ENCODE peak calls at places on chromosomes 4 and X, in six cellular contexts. D is mammary epithelial cell, X is A549, I is psoas muscle, T is fibroblast of lung, A is RWPE1. C is an unnamed sample.

GRCh38 chrX:115147220-115147619 is 42.0 kb upstream of the RBMXL3 start:
- DNase-seq in D (peak; percentile 4), X (peak; percentile 16), I (no peak), T (peak; percentile 8), A (peak; percentile 4), C (no peak)

GRCh38 chr4:74189331-74190043 is 31.6 kb downstream of the MTHFD2L start:
- DNase-seq in D (peak; percentile 44), X (peak; percentile 69), I (no peak), T (peak; percentile 58), A (peak; percentile 46), C (no peak)

GRCh38 chr4:163415668-163416067 is 57.9 kb downstream of the TKTL2 start:
- DNase-seq in D (no peak), X (no peak), I (no peak), T (no peak), A (no peak), C (no peak)

GRCh38 chrX:96843566-96843965 is 40.1 kb upstream of the RPA4 start:
- DNase-seq in D (no peak), X (no peak), I (no peak), T (peak; percentile 7), A (no peak), C (no peak)

GRCh38 chr4:15253346-15253745 is 174.5 kb upstream of the C1QTNF7 start:
- DNase-seq in D (no peak), X (no peak), I (no peak), T (no peak), A (no peak), C (no peak)

GRCh38 chrX:15719324-15719968 is 18.6 kb upstream of the CA5B start:
- DNase-seq in D (no peak), X (no peak), I (no peak), T (no peak), A (no peak), C (no peak)

GRCh38 chrX:79117078-79117477 is 27.4 kb upstream of the GPR174 start:
- DNase-seq in D (no peak), X (no peak), I (no peak), T (no peak), A (no peak), C (no peak)

GRCh38 chr4:121698119-121698732 is 1.4 kb upstream of the ANXA5 start:
- DNase-seq in D (no peak), X (no peak), I (peak; percentile 33), T (no peak), A (no peak), C (no peak)

GRCh38 chr4:183158062-183158461 is 59.0 kb downstream of the WWC2 start:
- DNase-seq in D (no peak), X (no peak), I (no peak), T (peak; percentile 75), A (no peak), C (no peak)

GRCh38 chr4:114077610-114078009 is 98.2 kb upstream of the ARSJ start:
- DNase-seq in D (peak; percentile 73), X (no peak), I (no peak), T (peak; percentile 98), A (peak; percentile 59), C (no peak)

GRCh38 chr4:112284166-112284565 is 1.5 kb downstream of the TIFA start:
- DNase-seq in D (peak; percentile 34), X (no peak), I (no peak), T (peak; percentile 3), A (no peak), C (no peak)

GRCh38 chr4:167219090-167219489 is 15.2 kb downstream of the SPOCK3 start:
- DNase-seq in D (no peak), X (no peak), I (no peak), T (no peak), A (no peak), C (no peak)

GRCh38 chr4:30721353-30722091 is 1.4 kb downstream of the PCDH7 start:
- DNase-seq in D (peak; percentile 69), X (peak; percentile 12), I (peak; percentile 35), T (peak; percentile 65), A (peak; percentile 22), C (no peak)

GRCh38 chrX:48711929-48712505 is 15.5 kb downstream of the SUV39H1 start:
- DNase-seq in D (no peak), X (no peak), I (no peak), T (no peak), A (no peak), C (no peak)

GRCh38 chr4:10115657-10116624 is 658 bp downstream of the WDR1 start:
- DNase-seq in D (peak; percentile 74), X (peak; percentile 52), I (peak; percentile 43), T (peak; percentile 52), A (peak; percentile 73), C (no peak)

GRCh38 chrX:130555341-130555740 is 153.6 kb downstream of the RBMX2 start:
- DNase-seq in D (no peak), X (no peak), I (no peak), T (no peak), A (no peak), C (no peak)

GRCh38 chrX:46979340-46979739 is 67.1 kb downstream of the JADE3 start:
- DNase-seq in D (peak; percentile 26), X (peak; percentile 20), I (no peak), T (peak; percentile 69), A (peak; percentile 44), C (no peak)

GRCh38 chrX:67544281-67544680 is 460 bp downstream of the AR start:
- DNase-seq in D (no peak), X (peak; percentile 18), I (peak; percentile 16), T (peak; percentile 19), A (no peak), C (no peak)

GRCh38 chr4:17639136-17639535 is 24.7 kb downstream of the MED28 start:
- DNase-seq in D (no peak), X (no peak), I (no peak), T (no peak), A (no peak), C (no peak)

GRCh38 chr4:53376900-53377299 is 541 bp upstream of the FIP1L1 start:
- DNase-seq in D (no peak), X (no peak), I (no peak), T (peak; percentile 25), A (no peak), C (no peak)

GRCh38 chrX:2774057-2774456 is 22.2 kb downstream of the XG start:
- DNase-seq in D (no peak), X (no peak), I (no peak), T (no peak), A (no peak), C (no peak)

GRCh38 chrX:147899715-147900114 is 12.0 kb upstream of the FMR1 start:
- DNase-seq in D (no peak), X (no peak), I (no peak), T (no peak), A (peak; percentile 4), C (no peak)

GRCh38 chrX:147902270-147902669 is 9.4 kb upstream of the FMR1 start:
- DNase-seq in D (no peak), X (no peak), I (no peak), T (no peak), A (no peak), C (no peak)

GRCh38 chrX:147900349-147900748 is 11.4 kb upstream of the FMR1 start:
- DNase-seq in D (no peak), X (no peak), I (no peak), T (no peak), A (no peak), C (no peak)

GRCh38 chrX:147898951-147899350 is 12.8 kb upstream of the FMR1 start:
- DNase-seq in D (no peak), X (no peak), I (no peak), T (no peak), A (no peak), C (no peak)

DNA sequence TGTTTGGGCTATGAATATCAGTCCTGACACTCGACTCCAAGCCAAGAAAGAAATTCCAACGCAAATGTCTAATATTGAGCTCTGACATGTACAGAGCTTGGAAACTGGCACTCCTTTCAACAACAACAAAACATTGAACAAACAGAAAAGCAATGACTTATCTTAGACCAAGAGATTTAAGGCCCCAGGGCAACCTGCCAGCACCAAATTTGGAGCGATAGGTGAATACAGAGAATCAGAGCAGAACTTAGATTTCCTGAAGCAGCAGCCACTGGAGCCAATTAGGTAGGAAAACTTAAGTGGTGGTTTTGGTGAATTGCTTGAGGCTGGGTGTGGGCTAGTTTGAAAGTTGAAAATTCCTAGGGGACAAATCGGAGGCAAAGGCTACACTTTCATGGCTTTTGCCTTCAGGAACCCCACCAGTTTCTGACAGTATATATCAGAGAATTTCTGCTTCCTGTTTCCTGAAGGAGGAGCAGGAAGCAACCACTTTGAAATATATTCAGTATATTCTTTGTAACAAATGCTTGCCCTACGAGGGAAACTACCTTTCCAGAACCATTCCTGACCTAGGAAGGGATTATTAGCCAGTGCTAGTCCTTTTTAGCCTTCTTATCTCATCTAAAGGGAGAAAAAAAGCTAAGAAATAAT is 10.1 kb upstream of the FMR1 start:
- DNase-seq in D (no peak), X (no peak), I (no peak), T (no peak), A (no peak), C (no peak)
- H3K27ac ChIP-seq in D (no peak overlapping the region), X (no peak overlapping the region), I (no peak overlapping the region), T (no peak overlapping the region), A (no peak overlapping the region), C (no peak overlapping the region)

DNA sequence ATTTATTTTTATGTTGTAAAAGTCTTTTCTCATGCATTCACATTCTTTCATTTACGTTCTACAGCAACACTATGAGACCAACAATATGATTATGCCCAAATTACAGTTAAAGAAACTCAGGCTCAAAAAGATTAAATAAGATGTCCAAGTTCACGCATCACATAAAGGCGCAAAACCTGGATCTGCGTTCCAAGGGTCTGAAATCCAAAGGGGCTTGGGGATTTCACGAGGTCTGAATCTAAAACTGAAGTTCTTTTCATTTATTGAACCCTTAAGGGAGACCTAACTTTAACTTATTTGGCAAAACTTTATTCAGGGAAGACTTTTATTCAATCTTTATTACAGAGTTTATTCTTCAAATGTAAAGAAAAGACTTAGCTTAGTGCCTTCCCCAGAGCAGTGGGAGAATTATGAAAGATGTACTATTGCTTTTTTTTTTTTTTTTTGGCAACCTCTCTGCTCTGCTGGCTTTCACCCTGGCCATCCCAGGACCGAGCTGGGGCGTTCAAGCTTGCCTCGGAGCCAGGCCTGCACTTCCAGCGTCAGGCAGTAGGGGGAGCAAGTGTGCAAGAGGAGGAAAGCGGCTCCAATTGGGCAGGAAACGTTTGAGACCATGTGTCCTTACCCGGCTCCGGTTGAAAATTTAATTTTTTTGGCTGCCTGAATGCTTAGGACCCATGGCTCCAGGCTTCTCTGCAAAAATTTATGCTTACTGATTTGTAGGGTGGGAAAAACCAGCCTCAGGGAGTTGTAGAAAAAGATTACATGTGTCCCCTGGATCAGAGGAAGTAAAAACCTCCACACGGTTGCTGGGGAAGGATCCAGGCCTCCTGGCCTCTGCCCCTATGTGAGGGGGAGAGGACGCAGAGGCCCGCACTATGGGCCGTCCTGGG is 344.3 kb upstream of the KLF3 start:
- DNase-seq in D (peak; percentile 84), X (peak; percentile 85), I (peak; percentile 93), T (peak; percentile 80), A (peak; percentile 81), C (peak; percentile 96)
- H3K27ac ChIP-seq in D (peak overlapping the region; percentile 79), X (peak overlapping the region; percentile 89), I (peak overlapping the region; percentile 72), T (peak overlapping the region; percentile 55), A (peak overlapping the region; percentile 78), C (peak overlapping the region; percentile 79)

DNA sequence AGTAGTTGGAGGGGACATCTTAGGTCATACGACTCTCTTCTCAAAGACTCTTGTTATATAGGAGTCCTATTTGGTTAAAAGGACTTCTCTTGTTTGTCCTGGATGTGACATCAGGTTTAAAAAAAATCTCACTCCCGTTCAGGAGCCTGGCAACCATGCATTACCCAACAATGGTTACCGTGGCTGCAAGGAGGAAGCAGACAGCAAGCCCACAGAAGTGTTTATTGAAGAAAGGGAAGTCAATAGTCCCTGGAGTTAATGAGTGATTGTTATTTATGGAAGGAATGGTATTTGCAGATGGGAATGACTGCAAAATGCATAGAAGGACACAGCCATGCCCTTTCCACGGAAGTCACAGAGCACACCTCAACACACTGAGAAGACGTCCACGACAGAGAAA is 75.9 kb upstream of the ENPP6 start:
- DNase-seq in D (no peak), X (no peak), I (no peak), T (no peak), A (no peak), C (peak; percentile 58)
- H3K27ac ChIP-seq in D (no peak overlapping the region), X (no peak overlapping the region), I (no peak overlapping the region), T (no peak overlapping the region), A (no peak overlapping the region), C (no peak overlapping the region)

GRCh38 chrX:112800901-112801775 is 39.5 kb downstream of the AMOT start:
- DNase-seq in D (no peak), X (no peak), I (no peak), T (peak; percentile 8), A (no peak), C (no peak)
- H3K27ac ChIP-seq in D (no peak overlapping the region), X (no peak overlapping the region), I (peak overlapping the region; percentile 68), T (no peak overlapping the region), A (no peak overlapping the region), C (no peak overlapping the region)

C was measured in right atrium auricular region.